ENCODE peak calls at places on chromosomes 5 and 9, in four cellular contexts. M is dorsolateral prefrontal cortex, G is suprapubic skin, D is A549. H is an unnamed sample.

GRCh38 chr9:68416891-68417570 is 60.6 kb downstream of the PGM5 start:
- DNase-seq in M (no peak), G (no peak), D (no peak), H (no peak)

GRCh38 chr9:36278243-36278642 is 20.0 kb upstream of the GNE start:
- DNase-seq in M (no peak), G (no peak), D (no peak), H (no peak)

GRCh38 chr5:3594514-3595101 is 1.0 kb upstream of the IRX1 start:
- DNase-seq in M (no peak), G (no peak), D (no peak), H (no peak)

GRCh38 chr5:123992641-123993040 is 480.7 kb downstream of the CSNK1G3 start:
- DNase-seq in M (no peak), G (no peak), D (no peak), H (no peak)

GRCh38 chr5:124604419-124604818 is 142.0 kb downstream of the ZNF608 start:
- DNase-seq in M (no peak), G (no peak), D (no peak), H (no peak)

GRCh38 chr9:78031271-78031825 is at the start of gene GNAQ:
- DNase-seq in M (peak), G (no peak), D (peak), H (peak)

GRCh38 chr5:150258126-150258525 is 31.4 kb downstream of the CAMK2A start:
- DNase-seq in M (peak), G (no peak), D (no peak), H (no peak)

GRCh38 chr5:138033275-138033808 is 463 bp upstream of the FAM13B start:
- DNase-seq in M (no peak), G (no peak), D (no peak), H (no peak)

GRCh38 chr5:59583810-59584562 is 309.5 kb downstream of the PDE4D start:
- DNase-seq in M (no peak), G (no peak), D (no peak), H (no peak)

GRCh38 chr5:136374003-136374402 is 8.7 kb upstream of the TRPC7 start:
- DNase-seq in M (no peak), G (no peak), D (no peak), H (no peak)

GRCh38 chr5:73151733-73152410 is 21.1 kb upstream of the TMEM174 start:
- DNase-seq in M (no peak), G (no peak), D (no peak), H (no peak)

GRCh38 chr5:23303433-23303832 is 204.0 kb upstream of the PRDM9 start:
- DNase-seq in M (no peak), G (no peak), D (no peak), H (no peak)

GRCh38 chr5:89769975-89770374 is 639.6 kb downstream of the CETN3 start:
- DNase-seq in M (no peak), G (no peak), D (no peak), H (no peak)

GRCh38 chr5:124806857-124807196 is 60.4 kb upstream of the ZNF608 start:
- DNase-seq in M (no peak), G (no peak), D (no peak), H (no peak)

GRCh38 chr5:1058549-1058945 is 49.9 kb downstream of the NKD2 start:
- DNase-seq in M (no peak), G (no peak), D (no peak), H (no peak)

GRCh38 chr9:109705515-109705914 is 74.5 kb upstream of the PALM2AKAP2 start:
- DNase-seq in M (no peak), G (no peak), D (no peak), H (no peak)

GRCh38 chr5:56829137-56829536 is 13.8 kb downstream of the MAP3K1 start:
- DNase-seq in M (no peak), G (no peak), D (no peak), H (no peak)

GRCh38 chr5:111131356-111131755 is 39.2 kb downstream of the WDR36 start:
- DNase-seq in M (no peak), G (no peak), D (no peak), H (no peak)

GRCh38 chr9:110307191-110307590 is 30.5 kb downstream of the TXNDC8 start:
- DNase-seq in M (no peak), G (no peak), D (no peak), H (no peak)

GRCh38 chr5:437281-437771 is 5.7 kb upstream of the EXOC3 start:
- DNase-seq in M (no peak), G (peak), D (no peak), H (no peak)

GRCh38 chr5:61409568-61409967 is 77.5 kb downstream of the ZSWIM6 start:
- DNase-seq in M (no peak), G (no peak), D (peak), H (no peak)

GRCh38 chr9:122912964-122913673 is at the start of gene ZBTB6:
- DNase-seq in M (peak), G (peak), D (peak), H (peak)

GRCh38 chr5:39016587-39017275 is 57.5 kb downstream of the RICTOR start:
- DNase-seq in M (no peak), G (no peak), D (no peak), H (no peak)

GRCh38 chr9:70569070-70569772 is 154.8 kb upstream of the KLF9 start:
- DNase-seq in M (no peak), G (no peak), D (no peak), H (no peak)

GRCh38 chr5:75368391-75368790 is 31.4 kb downstream of the HMGCR start:
- DNase-seq in M (no peak), G (no peak), D (no peak), H (no peak)

GRCh38 chr5:170479484-170479883 is 24.3 kb upstream of the KCNIP1 start:
- DNase-seq in M (no peak), G (no peak), D (peak), H (no peak)

GRCh38 chr5:24135536-24135935 is 509.2 kb downstream of the CDH10 start:
- DNase-seq in M (no peak), G (no peak), D (no peak), H (no peak)

GRCh38 chr5:172454355-172455086 is at the start of gene SH3PXD2B:
- DNase-seq in M (peak), G (peak), D (peak), H (peak)

GRCh38 chr5:91541696-91542095 is 158.6 kb upstream of the ARRDC3 start:
- DNase-seq in M (no peak), G (no peak), D (peak), H (no peak)

GRCh38 chr9:1273859-1274258 is 223.7 kb downstream of the DMRT2 start:
- DNase-seq in M (no peak), G (no peak), D (no peak), H (no peak)

GRCh38 chr9:134922066-134922931 is 4.6 kb upstream of the FCN1 start:
- DNase-seq in M (peak), G (no peak), D (no peak), H (no peak)

GRCh38 chr9:21994996-21995651 is 533 bp downstream of the CDKN2B-AS1 start:
- DNase-seq in M (peak), G (peak), D (no peak), H (peak)
- TF ChIP-seq CTCF in M (no peak), G (no peak), D (no peak), H (no peak)

DNA sequence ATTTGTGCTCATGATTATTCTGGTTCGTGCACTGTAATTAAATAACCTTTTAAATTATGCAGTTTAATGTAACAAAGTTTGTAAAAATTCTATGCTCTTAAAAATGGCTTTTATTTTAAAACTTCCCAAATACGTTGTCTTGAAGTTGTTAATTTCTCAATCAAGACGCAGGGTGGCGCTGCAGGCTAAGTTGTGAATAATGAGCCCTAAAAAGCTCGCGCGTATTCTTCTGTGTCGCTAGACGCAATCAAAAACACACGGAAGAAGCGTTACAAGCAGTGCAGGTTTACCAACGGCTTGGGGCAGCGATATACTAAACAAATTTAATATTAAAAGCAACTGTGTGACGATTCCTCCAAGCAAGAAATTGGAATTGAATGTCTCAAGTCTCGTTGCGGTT is at the start of gene PCDHB4:
- DNase-seq in M (no peak), G (no peak), D (no peak), H (no peak)
- TF ChIP-seq CTCF in M (peak), G (no peak), D (no peak), H (no peak)

DNA sequence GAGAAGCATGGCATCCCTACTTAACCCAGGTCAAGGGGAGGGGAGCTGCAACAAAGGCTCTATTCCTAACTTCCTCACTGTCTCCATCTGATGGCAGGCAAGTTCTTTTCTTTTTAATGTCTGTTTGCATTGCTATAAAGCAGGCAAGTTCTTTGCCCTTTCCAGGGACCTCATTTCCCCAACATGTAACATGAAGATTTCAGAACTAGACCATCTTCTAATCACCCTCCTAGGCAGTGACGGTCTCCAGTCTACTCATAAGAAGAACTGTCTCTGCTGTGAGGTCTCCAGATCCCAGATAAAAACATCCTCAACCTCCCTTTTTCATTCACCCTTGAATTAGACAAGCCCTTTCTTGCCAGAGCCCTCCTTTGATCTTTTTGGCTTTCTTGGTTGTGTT is 42.1 kb downstream of the PPP1R2B start:
- DNase-seq in M (no peak), G (no peak), D (no peak), H (no peak)
- TF ChIP-seq CTCF in M (no peak), G (no peak), D (no peak), H (no peak)

GRCh38 chr9:28215921-28216320 is 642.6 kb upstream of the C9orf72 start:
- DNase-seq in M (no peak), G (no peak), D (no peak), H (no peak)
- TF ChIP-seq CTCF in M (no peak), G (no peak), D (no peak), H (no peak)

DNA sequence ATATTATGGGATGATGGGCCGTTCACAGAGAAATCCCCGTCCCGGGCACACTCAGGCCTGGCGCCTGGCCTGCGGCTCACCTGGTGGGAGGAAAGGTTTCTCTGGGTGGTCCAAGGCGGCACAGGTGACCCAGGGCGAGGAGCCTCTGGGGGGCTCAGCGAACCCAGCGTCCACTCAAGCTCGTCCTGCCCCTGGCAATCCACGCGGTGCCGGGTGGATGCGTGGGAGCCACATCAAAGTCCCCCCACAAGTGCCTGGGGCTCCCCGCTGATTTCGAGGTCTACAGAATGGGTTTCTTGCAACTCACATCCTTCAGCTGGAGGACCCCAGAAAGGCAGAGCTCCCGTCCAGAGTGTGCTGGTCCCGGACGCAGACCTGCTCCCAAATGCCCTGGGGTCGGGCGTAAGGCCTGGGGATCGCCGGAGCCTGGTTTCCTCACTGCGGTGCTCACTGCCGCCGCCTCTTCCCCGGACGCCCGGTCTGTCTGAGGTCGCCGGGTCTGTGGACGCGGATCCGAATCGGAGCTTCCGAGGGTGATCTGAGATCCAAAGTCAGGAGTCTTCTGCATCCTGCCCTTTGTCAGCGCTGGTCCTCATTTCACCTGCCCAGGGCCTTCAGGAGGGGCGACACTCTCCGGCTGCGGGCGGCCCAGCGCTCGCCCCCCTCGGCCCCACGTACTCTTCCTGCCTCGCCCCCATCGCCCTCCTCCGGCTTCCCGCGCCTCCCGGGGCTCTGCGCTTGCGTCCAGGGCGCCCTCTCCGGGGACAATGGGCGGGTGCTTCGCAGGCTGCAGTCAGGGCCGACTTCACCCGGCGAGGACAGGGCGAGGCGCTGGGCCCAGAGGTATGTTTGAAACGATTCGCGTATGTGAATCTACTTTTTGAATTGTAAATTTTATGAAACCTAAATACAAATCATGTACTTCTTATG is 20.0 kb upstream of the RUFY1 start:
- DNase-seq in M (peak), G (peak), D (no peak), H (peak)
- TF ChIP-seq CTCF in M (no peak), G (no peak), D (no peak), H (no peak)

DNA sequence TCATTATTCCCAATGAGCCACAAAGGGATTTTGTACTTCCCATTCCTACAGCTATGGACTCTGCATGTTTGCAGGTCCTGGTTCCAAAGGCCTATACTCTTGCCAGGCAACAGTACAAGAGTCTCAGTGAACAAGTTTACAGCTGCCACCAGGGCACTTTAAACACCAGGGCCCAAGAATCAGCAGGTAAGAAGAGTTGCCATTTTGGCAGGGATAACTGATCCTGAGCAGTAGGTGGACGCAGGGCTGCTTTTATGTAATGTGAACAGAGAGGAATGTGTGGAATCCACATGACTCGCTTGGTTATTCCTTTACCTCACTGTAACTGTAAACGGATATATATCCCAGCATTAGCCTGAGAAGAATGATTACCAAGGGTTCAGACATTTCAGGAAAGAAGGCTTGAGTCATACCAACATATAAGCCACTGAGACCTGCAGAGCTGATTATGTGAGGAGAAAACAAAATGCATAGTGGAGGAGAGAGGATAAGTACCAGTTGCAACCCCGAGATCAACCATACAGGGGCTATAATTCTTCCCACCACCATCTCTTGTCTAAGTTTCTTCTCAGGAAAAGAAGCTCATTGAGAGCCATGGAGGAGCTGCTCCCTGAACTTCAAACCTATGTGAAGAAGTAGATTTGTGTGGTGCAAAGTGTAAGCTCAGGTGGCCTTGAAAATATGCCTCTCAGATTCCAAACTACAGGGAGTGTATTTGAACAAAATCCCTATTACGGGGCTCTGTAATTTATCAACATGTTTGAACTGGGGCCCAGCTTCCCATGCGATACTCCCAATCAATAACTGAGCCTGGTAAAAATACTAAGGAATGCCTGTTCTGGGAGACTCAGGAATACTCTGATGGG is 24.6 kb downstream of the RAPGEF6 start:
- DNase-seq in M (no peak), G (no peak), D (peak), H (no peak)
- TF ChIP-seq CTCF in M (no peak), G (no peak), D (no peak), H (no peak)

GRCh38 chr9:128104171-128104618 is 23.3 kb downstream of the PTGES2 start:
- DNase-seq in M (no peak), G (no peak), D (no peak), H (no peak)

GRCh38 chr9:128102196-128102595 is 25.3 kb downstream of the PTGES2 start:
- DNase-seq in M (no peak), G (no peak), D (no peak), H (no peak)

GRCh38 chr9:128101690-128102089 is 25.8 kb downstream of the PTGES2 start:
- DNase-seq in M (no peak), G (no peak), D (no peak), H (no peak)

GRCh38 chr9:128102861-128103588 is 24.5 kb downstream of the PTGES2 start:
- DNase-seq in M (no peak), G (no peak), D (no peak), H (no peak)

GRCh38 chr9:128103589-128103962 is 24.0 kb downstream of the PTGES2 start:
- DNase-seq in M (no peak), G (no peak), D (no peak), H (no peak)
- TF ChIP-seq CTCF in M (no peak), G (no peak), D (peak), H (peak)

DNA sequence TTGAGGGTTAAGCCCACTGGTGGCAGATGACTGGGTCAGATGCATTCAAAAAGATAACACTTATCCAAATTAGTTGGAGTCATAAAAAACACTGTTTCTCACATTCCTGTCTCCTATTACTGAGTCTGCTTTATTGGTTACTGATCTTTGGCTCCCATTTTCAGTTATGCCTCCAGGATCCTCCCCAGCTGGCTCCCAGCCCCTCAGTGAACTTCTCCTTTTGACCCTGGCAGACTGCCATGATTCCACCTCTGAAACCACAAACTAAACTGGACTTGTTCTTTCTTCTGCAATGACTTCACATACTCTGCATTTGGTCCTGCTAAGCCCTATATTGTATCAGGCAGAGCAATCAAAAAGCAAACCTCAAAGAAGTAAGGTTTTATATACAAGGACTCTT is 860.8 kb upstream of the DMAC1 start:
- DNase-seq in M (no peak), G (no peak), D (no peak), H (no peak)
- TF ChIP-seq CTCF in M (no peak), G (no peak), D (no peak), H (no peak)

GRCh38 chr5:17067657-17068392 is 131.7 kb upstream of the MYO10 start:
- DNase-seq in M (no peak), G (no peak), D (no peak), H (no peak)

GRCh38 chr5:17069995-17070405 is 133.9 kb upstream of the MYO10 start:
- DNase-seq in M (no peak), G (no peak), D (no peak), H (no peak)

GRCh38 chr5:17065468-17065867 is 129.4 kb upstream of the MYO10 start:
- DNase-seq in M (no peak), G (no peak), D (no peak), H (no peak)

GRCh38 chr5:17075196-17075595 is 139.1 kb upstream of the MYO10 start:
- DNase-seq in M (no peak), G (no peak), D (no peak), H (no peak)

GRCh38 chr5:17070646-17071045 is 134.6 kb upstream of the MYO10 start:
- DNase-seq in M (no peak), G (no peak), D (no peak), H (no peak)
- TF ChIP-seq CTCF in M (no peak), G (no peak), D (no peak), H (no peak)